ENCODE peak calls at places on chromosomes 5 and 9, in nine cellular contexts. T is stimulated activated CD4-positive, alpha-beta T cell treated with anti-CD3 and anti-CD28 coated beads, Interleukin-12 subunit alpha, Interleukin-12 subunit beta, amount 100 ng/mL, for 4 hours; Q is dermis blood vessel endothelial cell; P is NCI-H510A treated with DMSO at 0.1 percent for 48 hours; O is effector CD4-positive, alpha-beta T cell; I is A172; V is iris pigment epithelial cell; Y is foreskin fibroblast; A is renal cortical epithelial cell. R is an unnamed sample.

GRCh38 chr5:137220523-137220927 is 278.6 kb downstream of the SPOCK1 start:
- DNase-seq in I (peak), Y (peak), T (no peak), P (peak), O (no peak), Q (peak), V (peak), A (peak), R (peak)

GRCh38 chr9:115694014-115694413 is 459.6 kb upstream of the PAPPA start:
- DNase-seq in V (peak), Q (no peak), A (peak), I (peak), O (no peak), T (no peak), Y (peak), P (no peak), R (peak)

GRCh38 chr5:15191012-15191411 is 309.0 kb upstream of the FBXL7 start:
- DNase-seq in O (no peak), T (no peak), V (peak), I (no peak), A (no peak), Y (peak), Q (peak), P (no peak), R (peak)

GRCh38 chr5:56145511-56145910 is 87.6 kb downstream of the ANKRD55 start:
- DNase-seq in O (no peak), P (no peak), I (no peak), Q (no peak), Y (no peak), A (no peak), V (no peak), T (no peak), R (no peak)

GRCh38 chr5:151086905-151087360 is 6.1 kb upstream of the TNIP1 start:
- DNase-seq in I (peak), T (peak), V (no peak), P (no peak), A (no peak), Y (no peak), O (peak), Q (no peak), R (peak)

GRCh38 chr9:119272500-119273211 is 96.6 kb downstream of the BRINP1 start:
- DNase-seq in Y (no peak), A (no peak), I (no peak), O (no peak), Q (no peak), T (no peak), V (no peak), P (no peak), R (no peak)

GRCh38 chr5:157342822-157343402 is 77.0 kb downstream of the CYFIP2 start:
- DNase-seq in Y (peak), Q (peak), O (no peak), I (peak), V (peak), A (no peak), P (no peak), T (peak), R (no peak)

GRCh38 chr5:135608361-135608760 is 29.6 kb upstream of the CXCL14 start:
- DNase-seq in T (no peak), Y (no peak), Q (no peak), P (no peak), I (no peak), V (no peak), O (no peak), A (no peak), R (no peak)

GRCh38 chr5:54704341-54704740 is 186.8 kb downstream of the SNX18 start:
- DNase-seq in T (no peak), V (no peak), P (no peak), O (no peak), A (no peak), I (no peak), Y (no peak), Q (no peak), R (no peak)

GRCh38 chr9:108953983-108954574 is 19.9 kb downstream of the ABITRAM start:
- DNase-seq in A (peak), V (peak), P (peak), Q (peak), O (no peak), Y (peak), T (no peak), I (peak), R (peak)

GRCh38 chr5:98957307-98957706 is 28.5 kb upstream of the CHD1 start:
- DNase-seq in T (no peak), I (no peak), A (no peak), O (no peak), Y (no peak), V (no peak), P (no peak), Q (peak), R (no peak)

GRCh38 chr9:89426389-89426961 is 71.4 kb downstream of the SEMA4D start:
- DNase-seq in V (no peak), O (no peak), Y (no peak), I (no peak), A (no peak), Q (no peak), P (no peak), T (no peak), R (no peak)

GRCh38 chr5:169595172-169595820 is 11.7 kb downstream of the SPDL1 start:
- DNase-seq in Q (no peak), T (no peak), P (no peak), I (no peak), A (peak), Y (peak), O (no peak), V (no peak), R (no peak)

GRCh38 chr5:114686345-114686744 is 324.5 kb downstream of the KCNN2 start:
- DNase-seq in O (no peak), T (no peak), V (no peak), Y (no peak), P (no peak), A (no peak), I (no peak), Q (no peak), R (no peak)

GRCh38 chr5:54207566-54207965 is 102.8 kb downstream of the ARL15 start:
- DNase-seq in Q (no peak), V (no peak), T (no peak), A (no peak), P (no peak), O (no peak), I (no peak), Y (no peak), R (no peak)

R was measured in LHCN-M2.